ENCODE peak calls at places on chromosomes 13 and 19, in five cellular contexts. C is CD4-positive, alpha-beta memory T cell; V is testis; Y is K562; N is brain microvascular endothelial cell. S is an unnamed sample. For H3K27me3, the result is how much of the 10 kb centered on the place peaks cover.

GRCh38 chr19:40365613-40366401 is 17.3 kb downstream of the PLD3 start:
- DNase-seq in N (peak), Y (peak), V (peak), C (no peak), S (peak)

GRCh38 chr19:10854350-10855089 is 6.3 kb downstream of the C19orf38 start:
- DNase-seq in C (no peak), V (no peak), N (no peak), Y (no peak), S (no peak)

GRCh38 chr13:96661612-96662011 is 332.7 kb downstream of the OXGR1 start:
- DNase-seq in V (no peak), Y (no peak), N (no peak), C (no peak), S (no peak)

GRCh38 chr13:110001622-110002275 is 215.4 kb upstream of the IRS2 start:
- DNase-seq in Y (no peak), V (no peak), N (peak), C (no peak), S (no peak)

GRCh38 chr19:44824758-44825157 is 15.9 kb downstream of the BCAM start:
- DNase-seq in V (no peak), C (no peak), Y (no peak), N (no peak), S (no peak)

GRCh38 chr13:28137556-28137955 is 789 bp upstream of the PAN3 start:
- DNase-seq in C (no peak), V (no peak), N (no peak), Y (no peak), S (no peak)

GRCh38 chr13:50124536-50125305 is 109.5 kb downstream of the KCNRG start:
- DNase-seq in C (peak), V (peak), Y (peak), N (no peak), S (peak)

GRCh38 chr13:113860579-113861432 is 3.1 kb downstream of the GAS6 start:
- DNase-seq in V (peak), Y (peak), C (no peak), N (no peak), S (peak)

GRCh38 chr13:42110410-42111155 is 62.1 kb downstream of the DGKH start:
- DNase-seq in V (peak), C (no peak), N (peak), Y (peak), S (peak)

GRCh38 chr19:44764975-44765948 is 12.4 kb upstream of the CBLC start:
- DNase-seq in V (no peak), Y (no peak), N (no peak), C (peak), S (no peak)

GRCh38 chr13:42486711-42487198 is 87.2 kb upstream of the TNFSF11 start:
- DNase-seq in C (no peak), Y (no peak), N (peak), V (no peak), S (no peak)

GRCh38 chr13:110876592-110876991 is 38.3 kb downstream of the ANKRD10 start:
- DNase-seq in Y (no peak), C (no peak), N (no peak), V (no peak), S (peak)

GRCh38 chr19:18657590-18658365 is 20.9 kb downstream of the KLHL26 start:
- DNase-seq in Y (peak), V (peak), C (no peak), N (peak), S (peak)

GRCh38 chr19:53977429-53977990 is 13.9 kb upstream of the CACNG6 start:
- DNase-seq in N (peak), Y (peak), C (peak), V (peak), S (peak)

GRCh38 chr13:27053902-27054595 is 117.6 kb downstream of the USP12 start:
- DNase-seq in V (no peak), N (peak), C (no peak), Y (no peak), S (no peak)

GRCh38 chr13:39105110-39105509 is 66.9 kb downstream of the NHLRC3 start:
- DNase-seq in N (no peak), V (no peak), Y (no peak), C (no peak), S (no peak)

GRCh38 chr13:65803706-65804392 is 1426.3 kb downstream of the PCDH9 start:
- DNase-seq in N (no peak), V (no peak), C (no peak), Y (no peak), S (no peak)

GRCh38 chr13:24615911-24616472 is 64.2 kb upstream of the ATP12A start:
- DNase-seq in V (no peak), Y (no peak), N (no peak), C (no peak), S (no peak)

GRCh38 chr19:10553943-10554381 is 10.3 kb downstream of the ATG4D start:
- DNase-seq in C (peak), Y (no peak), V (no peak), N (no peak), S (peak)

GRCh38 chr13:51585696-51586095 is 1.4 kb downstream of the WDFY2 start:
- DNase-seq in N (peak), V (no peak), C (no peak), Y (no peak), S (no peak)

GRCh38 chr13:98180092-98180491 is 3.0 kb upstream of the RNF113B start:
- DNase-seq in Y (no peak), N (no peak), V (no peak), C (no peak), S (no peak)

GRCh38 chr19:15992014-15992413 is 43.2 kb downstream of the OR10H4 start:
- DNase-seq in Y (no peak), C (no peak), V (no peak), N (no peak), S (no peak)

GRCh38 chr13:61900033-61900432 is 484.4 kb upstream of the PCDH20 start:
- DNase-seq in N (no peak), Y (no peak), V (no peak), C (no peak), S (peak)

GRCh38 chr13:43663474-43664090 is 123.2 kb downstream of the ENOX1 start:
- DNase-seq in C (no peak), N (no peak), V (no peak), Y (no peak), S (no peak)

GRCh38 chr13:23384111-23384510 is 49.4 kb downstream of the SACS start:
- DNase-seq in V (no peak), C (no peak), Y (no peak), N (peak), S (no peak)

GRCh38 chr19:13765395-13766094 is 1.2 kb downstream of the MRI1 start:
- DNase-seq in Y (no peak), N (no peak), C (no peak), V (no peak), S (peak)

GRCh38 chr13:44403720-44404063 is 30.1 kb downstream of the SERP2 start:
- DNase-seq in V (no peak), Y (no peak), C (no peak), N (no peak), S (peak)

GRCh38 chr19:55635856-55636440 is 4.9 kb upstream of the ZNF580 start:
- DNase-seq in V (no peak), C (peak), Y (no peak), N (no peak), S (peak)

GRCh38 chr19:53772943-53773342 is 51.2 kb downstream of the NLRP12 start:
- DNase-seq in Y (peak), V (peak), N (peak), C (peak), S (peak)

GRCh38 chr13:42360046-42360445 is 88.1 kb downstream of the AKAP11 start:
- DNase-seq in V (no peak), N (no peak), Y (no peak), C (no peak), S (no peak)

GRCh38 chr13:58992478-58993042 is 1171.2 kb downstream of the DIAPH3 start:
- DNase-seq in V (no peak), Y (no peak), C (no peak), N (no peak), S (no peak)

GRCh38 chr13:40401911-40402776 is 264.3 kb downstream of the FOXO1 start:
- DNase-seq in C (no peak), N (peak), V (peak), Y (peak), S (no peak)

GRCh38 chr13:36031490-36031889 is 99.7 kb downstream of the DCLK1 start:
- DNase-seq in C (no peak), N (no peak), Y (no peak), V (no peak), S (no peak)

GRCh38 chr19:41868120-41868988 is 8.3 kb downstream of the RPS19 start:
- DNase-seq in V (no peak), N (no peak), Y (no peak), C (peak), S (peak)

GRCh38 chr19:15331419-15332310 is 674 bp downstream of the BRD4 start:
- DNase-seq in C (peak), N (no peak), Y (peak), V (peak), S (peak)

GRCh38 chr19:41746593-41747227 is 8.6 kb upstream of the CEACAM6 start:
- DNase-seq in N (peak), Y (peak), C (peak), V (peak), S (peak)

GRCh38 chr13:40692946-40693345 is 26.5 kb upstream of the FOXO1 start:
- DNase-seq in C (no peak), V (no peak), Y (no peak), N (peak), S (no peak)

GRCh38 chr13:112000888-112001287 is 66.1 kb upstream of the SOX1 start:
- DNase-seq in Y (no peak), N (no peak), V (no peak), C (no peak), S (no peak)
- H3K27me3 ChIP-seq in Y (under half), N (under half), V (under half), C (under half), S (under half)

GRCh38 chr13:99967884-99968520 is 3.6 kb downstream of the ZIC5 start:
- DNase-seq in N (no peak), C (no peak), V (no peak), Y (no peak), S (peak)
- H3K27me3 ChIP-seq in N (under half), C (half or more), V (under half), Y (under half), S (under half)

GRCh38 chr19:1730157-1730556 is 23.1 kb upstream of the ONECUT3 start:
- DNase-seq in C (no peak), Y (no peak), N (no peak), V (no peak), S (peak)
- H3K27me3 ChIP-seq in C (under half), Y (under half), N (under half), V (under half), S (under half)

GRCh38 chr13:99977334-99977911 is 4.2 kb upstream of the ZIC2 start:
- DNase-seq in V (no peak), C (no peak), Y (no peak), N (no peak), S (no peak)

GRCh38 chr13:99979453-99980200 is 2.0 kb upstream of the ZIC2 start:
- DNase-seq in Y (no peak), C (no peak), V (no peak), N (no peak), S (peak)

GRCh38 chr13:99977912-99978780 is 3.4 kb upstream of the ZIC2 start:
- DNase-seq in V (no peak), Y (no peak), N (no peak), C (no peak), S (peak)

GRCh38 chr13:99980201-99981114 is 1.1 kb upstream of the ZIC2 start:
- DNase-seq in Y (peak), N (peak), C (peak), V (peak), S (peak)

DNA sequence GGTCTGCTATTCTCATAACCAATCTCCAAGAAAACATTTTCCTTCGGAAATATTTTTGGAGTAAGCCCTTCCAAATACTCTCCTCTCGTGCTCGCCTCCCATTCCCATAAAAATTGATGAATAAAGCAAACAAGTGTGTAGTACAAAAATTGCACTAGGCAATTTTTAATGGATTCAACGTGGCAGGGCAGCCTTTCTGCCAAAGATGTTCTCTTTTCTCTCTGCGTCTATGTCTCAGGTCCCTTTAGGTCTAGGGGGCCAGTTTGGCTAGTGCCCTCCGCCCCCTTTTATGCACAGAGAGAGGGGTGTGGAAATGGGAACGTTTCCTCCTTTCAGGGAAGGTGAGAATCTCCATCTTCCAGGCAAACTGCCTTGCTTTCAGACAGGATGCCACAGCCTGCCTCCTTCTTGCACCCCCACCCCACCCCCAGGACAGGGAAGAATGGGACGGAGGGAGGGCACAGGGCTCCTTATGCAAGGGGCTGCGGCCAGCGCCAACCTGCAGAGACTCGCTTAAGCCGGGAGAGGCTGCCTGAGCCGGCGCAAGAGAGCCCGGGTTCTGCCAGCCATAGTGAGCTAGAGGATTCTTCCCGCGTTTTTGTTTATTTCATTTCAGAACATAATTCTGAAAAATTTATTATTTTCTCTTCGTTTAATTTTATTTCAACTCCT is 2.7 kb upstream of the ZIC2 start:
- DNase-seq in N (no peak), Y (no peak), V (no peak), C (no peak), S (peak)
- H3K27me3 ChIP-seq in N (under half), Y (under half), V (under half), C (half or more), S (under half)

DNA sequence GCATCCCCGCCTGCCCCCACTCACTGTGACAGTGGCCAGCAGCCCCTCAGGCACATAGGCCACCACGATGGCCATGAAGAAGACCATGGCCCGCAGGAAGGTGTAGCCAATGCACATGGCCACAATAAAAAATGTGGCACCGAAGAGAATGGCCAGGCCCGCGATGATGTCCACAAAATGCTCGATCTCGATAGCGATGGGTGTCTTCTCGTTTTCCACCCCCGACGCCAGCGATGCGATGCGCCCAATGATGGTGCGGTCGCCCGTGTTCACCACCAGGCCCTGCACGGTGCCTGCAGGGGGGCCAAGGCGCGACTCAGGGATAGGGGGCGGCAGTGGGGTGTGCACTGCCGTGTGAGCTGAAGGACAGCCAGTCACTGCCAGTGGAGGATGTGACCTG is 3.7 kb downstream of the ATP4A start:
- DNase-seq in V (no peak), N (no peak), Y (no peak), C (no peak), S (no peak)
- H3K27me3 ChIP-seq in V (under half), N (under half), Y (under half), C (under half), S (under half)

DNA sequence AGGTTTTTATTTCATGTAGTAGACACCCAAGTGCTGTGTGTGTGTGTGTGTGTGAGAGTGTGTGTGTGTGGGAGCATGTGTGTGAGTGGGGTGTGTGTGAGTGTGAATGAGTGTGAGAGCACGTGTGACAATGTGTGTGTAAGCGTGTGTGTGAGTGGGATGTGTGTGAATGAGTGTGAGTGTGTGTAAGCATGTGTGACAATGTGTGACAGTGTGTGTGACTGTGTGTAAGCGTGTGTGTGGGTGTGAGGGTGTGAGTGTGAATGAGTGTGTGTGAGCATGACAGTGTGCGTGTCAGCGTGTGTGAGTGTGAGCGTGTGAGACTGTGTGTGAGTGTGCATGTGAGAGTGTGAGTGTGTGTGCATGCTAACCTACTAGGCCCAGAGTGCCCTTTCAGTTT is 15.3 kb downstream of the NOVA2 start:
- DNase-seq in V (no peak), Y (no peak), C (no peak), N (no peak), S (no peak)
- H3K27me3 ChIP-seq in V (under half), Y (under half), C (under half), N (under half), S (under half)

GRCh38 chr13:78601124-78601885 is 2.0 kb downstream of the POU4F1 start:
- DNase-seq in V (peak), N (no peak), Y (no peak), C (no peak), S (peak)
- H3K27me3 ChIP-seq in V (under half), N (half or more), Y (under half), C (half or more), S (half or more)

GRCh38 chr19:51183629-51184028 is 41.3 kb upstream of the CD33 start:
- DNase-seq in V (no peak), Y (no peak), C (no peak), N (no peak), S (no peak)
- H3K27me3 ChIP-seq in V (under half), Y (under half), C (under half), N (under half), S (under half)

GRCh38 chr13:60358453-60358852 is 38.6 kb upstream of the TDRD3 start:
- DNase-seq in V (no peak), C (no peak), Y (no peak), N (no peak), S (no peak)

GRCh38 chr13:60352644-60353043 is 44.4 kb upstream of the TDRD3 start:
- DNase-seq in N (no peak), C (no peak), Y (no peak), V (no peak), S (no peak)

GRCh38 chr13:60351816-60352215 is 45.2 kb upstream of the TDRD3 start:
- DNase-seq in N (no peak), Y (no peak), C (no peak), V (no peak), S (no peak)

GRCh38 chr13:60351326-60351725 is 45.7 kb upstream of the TDRD3 start:
- DNase-seq in V (peak), N (peak), Y (no peak), C (no peak), S (no peak)

DNA sequence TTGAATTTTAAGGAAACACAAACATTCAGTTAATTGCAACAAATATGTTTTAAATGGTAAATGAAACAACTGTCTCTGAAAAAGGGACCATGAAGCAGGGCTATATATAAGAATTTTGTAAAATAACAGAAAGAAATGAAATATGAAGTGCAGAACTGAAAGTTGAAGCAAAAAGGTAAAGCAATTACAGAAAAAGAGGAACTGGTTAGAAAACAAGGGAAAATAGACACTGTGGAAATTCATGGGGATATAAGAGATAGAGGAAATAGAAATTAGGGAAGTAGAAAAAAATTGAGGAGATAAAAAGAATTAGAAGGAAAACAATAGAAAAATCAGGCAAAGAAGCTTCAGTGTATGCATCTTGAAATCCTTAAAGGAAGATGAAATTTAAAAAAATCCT is 40.0 kb upstream of the TDRD3 start:
- DNase-seq in C (no peak), V (no peak), N (no peak), Y (no peak), S (no peak)
- H3K27me3 ChIP-seq in C (under half), V (under half), N (under half), Y (under half), S (under half)